ENCODE peak calls at places on chromosomes 16 and 17, in six cellular contexts. One of them, this sample, is unnamed.

GRCh38 chr16:424623-425081 is 797 bp upstream of the RAB11FIP3 start:
- DNase-seq in HCT116: no peak
- DNase-seq in GM12878: no peak
- DNase-seq in H1: peak
- DNase-seq in HepG2: no peak
- DNase-seq in K562: no peak
- DNase-seq in this sample: no peak

GRCh38 chr16:81625544-81626152 is 153.4 kb upstream of the PLCG2 start:
- DNase-seq in HCT116: no peak
- DNase-seq in GM12878: no peak
- DNase-seq in H1: no peak
- DNase-seq in HepG2: no peak
- DNase-seq in K562: peak
- DNase-seq in this sample: no peak

GRCh38 chr17:19343256-19343630 is 19.3 kb downstream of the B9D1 start:
- DNase-seq in HCT116: no peak
- DNase-seq in GM12878: no peak
- DNase-seq in H1: no peak
- DNase-seq in HepG2: no peak
- DNase-seq in K562: no peak
- DNase-seq in this sample: no peak

GRCh38 chr16:48409839-48410610 is 24.8 kb upstream of the SIAH1 start:
- DNase-seq in HCT116: no peak
- DNase-seq in GM12878: no peak
- DNase-seq in H1: no peak
- DNase-seq in HepG2: peak
- DNase-seq in K562: no peak
- DNase-seq in this sample: no peak

GRCh38 chr17:59783221-59784016 is 76.0 kb downstream of the VMP1 start:
- DNase-seq in HCT116: peak
- DNase-seq in GM12878: no peak
- DNase-seq in H1: no peak
- DNase-seq in HepG2: no peak
- DNase-seq in K562: peak
- DNase-seq in this sample: no peak

GRCh38 chr16:29675811-29676643 is 3.0 kb upstream of the QPRT start:
- DNase-seq in HCT116: peak
- DNase-seq in GM12878: no peak
- DNase-seq in H1: no peak
- DNase-seq in HepG2: peak
- DNase-seq in K562: peak
- DNase-seq in this sample: no peak

GRCh38 chr17:81509048-81509686 is 3.4 kb downstream of the ACTG1 start:
- DNase-seq in HCT116: no peak
- DNase-seq in GM12878: no peak
- DNase-seq in H1: no peak
- DNase-seq in HepG2: peak
- DNase-seq in K562: no peak
- DNase-seq in this sample: no peak

GRCh38 chr17:49908782-49909714 is 59.9 kb upstream of the DLX4 start:
- DNase-seq in HCT116: no peak
- DNase-seq in GM12878: no peak
- DNase-seq in H1: no peak
- DNase-seq in HepG2: no peak
- DNase-seq in K562: no peak
- DNase-seq in this sample: no peak

GRCh38 chr17:9465216-9465921 is 110.3 kb downstream of the STX8 start:
- DNase-seq in HCT116: no peak
- DNase-seq in GM12878: no peak
- DNase-seq in H1: no peak
- DNase-seq in HepG2: no peak
- DNase-seq in K562: no peak
- DNase-seq in this sample: no peak

GRCh38 chr17:19011581-19011980 is 7.0 kb upstream of the FAM83G start:
- DNase-seq in HCT116: no peak
- DNase-seq in GM12878: no peak
- DNase-seq in H1: no peak
- DNase-seq in HepG2: no peak
- DNase-seq in K562: no peak
- DNase-seq in this sample: no peak

GRCh38 chr17:39527220-39527813 is 66.0 kb downstream of the CDK12 start:
- DNase-seq in HCT116: peak
- DNase-seq in GM12878: no peak
- DNase-seq in H1: no peak
- DNase-seq in HepG2: peak
- DNase-seq in K562: peak
- DNase-seq in this sample: no peak

GRCh38 chr16:88088161-88088581 is 136.9 kb downstream of the BANP start:
- DNase-seq in HCT116: no peak
- DNase-seq in GM12878: no peak
- DNase-seq in H1: no peak
- DNase-seq in HepG2: no peak
- DNase-seq in K562: no peak
- DNase-seq in this sample: no peak

GRCh38 chr16:608019-608418 is 18.2 kb downstream of the RAB40C start:
- DNase-seq in HCT116: no peak
- DNase-seq in GM12878: no peak
- DNase-seq in H1: no peak
- DNase-seq in HepG2: no peak
- DNase-seq in K562: no peak
- DNase-seq in this sample: no peak

GRCh38 chr16:67663877-67664222 is 2.7 kb downstream of the ENKD1 start:
- DNase-seq in HCT116: no peak
- DNase-seq in GM12878: no peak
- DNase-seq in H1: no peak
- DNase-seq in HepG2: no peak
- DNase-seq in K562: no peak
- DNase-seq in this sample: no peak
- TF ChIP-seq CTCF in HCT116: no peak
- TF ChIP-seq CTCF in GM12878: no peak
- TF ChIP-seq CTCF in H1: no peak
- TF ChIP-seq CTCF in HepG2: no peak
- TF ChIP-seq CTCF in K562: no peak
- TF ChIP-seq CTCF in this sample: no peak

DNA sequence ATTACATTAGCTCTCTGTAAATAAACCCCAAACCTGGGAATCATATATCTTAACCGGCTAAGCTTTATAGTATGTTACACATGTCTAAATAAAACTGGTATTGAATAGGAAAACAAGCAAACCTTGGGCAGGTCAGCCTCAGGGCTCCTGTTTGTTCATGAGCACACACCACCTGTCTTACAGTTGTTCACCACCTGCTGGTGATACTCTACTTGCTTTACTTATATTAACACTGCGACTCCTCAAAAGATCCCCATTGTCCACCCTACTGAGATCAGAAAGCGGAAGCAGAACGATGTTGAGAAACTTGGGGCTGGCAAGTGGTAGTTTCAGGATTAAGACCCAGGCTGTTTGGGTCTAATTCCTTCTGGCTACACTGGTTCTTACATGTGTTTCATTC is 16.4 kb downstream of the CDH13 start:
- DNase-seq in HCT116: no peak
- DNase-seq in GM12878: no peak
- DNase-seq in H1: no peak
- DNase-seq in HepG2: no peak
- DNase-seq in K562: no peak
- DNase-seq in this sample: no peak
- TF ChIP-seq SP1 in HCT116: no peak
- TF ChIP-seq SP1 in GM12878: no peak
- TF ChIP-seq SP1 in H1: no peak
- TF ChIP-seq SP1 in HepG2: no peak
- TF ChIP-seq SP1 in K562: no peak
- TF ChIP-seq SP1 in this sample: no peak

GRCh38 chr17:56630202-56630601 is 36.7 kb downstream of the NOG start:
- DNase-seq in HCT116: no peak
- DNase-seq in GM12878: no peak
- DNase-seq in H1: no peak
- DNase-seq in HepG2: no peak
- DNase-seq in K562: no peak
- DNase-seq in this sample: no peak
- TF ChIP-seq CTCF in HCT116: no peak
- TF ChIP-seq CTCF in GM12878: no peak
- TF ChIP-seq CTCF in H1: no peak
- TF ChIP-seq CTCF in HepG2: no peak
- TF ChIP-seq CTCF in K562: no peak
- TF ChIP-seq CTCF in this sample: no peak

DNA sequence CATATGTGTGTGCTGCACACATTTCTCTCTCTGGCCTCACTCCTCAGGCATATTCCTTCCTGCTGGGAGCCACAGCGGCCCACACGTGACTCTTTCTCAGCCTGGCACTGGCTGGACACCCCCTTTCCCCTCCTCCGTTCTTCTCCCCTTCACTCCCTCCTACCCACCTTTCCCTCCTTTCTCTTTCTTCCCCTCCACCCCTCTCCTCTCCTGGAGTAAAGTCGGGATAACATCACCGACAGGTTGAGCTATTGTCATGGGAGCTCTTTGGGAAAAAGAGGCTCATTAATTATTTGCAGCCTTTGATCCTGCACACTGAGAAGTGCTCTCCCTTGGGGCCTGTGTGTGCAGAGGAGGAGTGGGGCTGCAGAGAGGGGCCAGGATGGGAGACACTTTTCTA is 126.4 kb upstream of the HSBP1 start:
- DNase-seq in HCT116: no peak
- DNase-seq in GM12878: no peak
- DNase-seq in H1: no peak
- DNase-seq in HepG2: no peak
- DNase-seq in K562: no peak
- DNase-seq in this sample: no peak
- TF ChIP-seq SP1 in HCT116: no peak
- TF ChIP-seq SP1 in GM12878: no peak
- TF ChIP-seq SP1 in H1: no peak
- TF ChIP-seq SP1 in HepG2: no peak
- TF ChIP-seq SP1 in K562: no peak
- TF ChIP-seq SP1 in this sample: no peak

GRCh38 chr16:51813609-51814008 is 662.5 kb upstream of the SALL1 start:
- DNase-seq in HCT116: no peak
- DNase-seq in GM12878: no peak
- DNase-seq in H1: peak
- DNase-seq in HepG2: no peak
- DNase-seq in K562: no peak
- DNase-seq in this sample: peak
- TF ChIP-seq CTCF in HCT116: no peak
- TF ChIP-seq CTCF in GM12878: no peak
- TF ChIP-seq CTCF in H1: peak
- TF ChIP-seq CTCF in HepG2: peak
- TF ChIP-seq CTCF in K562: no peak
- TF ChIP-seq CTCF in this sample: peak

GRCh38 chr17:43784628-43785101 is 4.4 kb downstream of the CFAP97D1 start:
- DNase-seq in HCT116: no peak
- DNase-seq in GM12878: no peak
- DNase-seq in H1: no peak
- DNase-seq in HepG2: peak
- DNase-seq in K562: no peak
- DNase-seq in this sample: no peak
- TF ChIP-seq SP1 in HCT116: no peak
- TF ChIP-seq SP1 in GM12878: no peak
- TF ChIP-seq SP1 in H1: no peak
- TF ChIP-seq SP1 in HepG2: no peak
- TF ChIP-seq SP1 in K562: no peak
- TF ChIP-seq SP1 in this sample: no peak

DNA sequence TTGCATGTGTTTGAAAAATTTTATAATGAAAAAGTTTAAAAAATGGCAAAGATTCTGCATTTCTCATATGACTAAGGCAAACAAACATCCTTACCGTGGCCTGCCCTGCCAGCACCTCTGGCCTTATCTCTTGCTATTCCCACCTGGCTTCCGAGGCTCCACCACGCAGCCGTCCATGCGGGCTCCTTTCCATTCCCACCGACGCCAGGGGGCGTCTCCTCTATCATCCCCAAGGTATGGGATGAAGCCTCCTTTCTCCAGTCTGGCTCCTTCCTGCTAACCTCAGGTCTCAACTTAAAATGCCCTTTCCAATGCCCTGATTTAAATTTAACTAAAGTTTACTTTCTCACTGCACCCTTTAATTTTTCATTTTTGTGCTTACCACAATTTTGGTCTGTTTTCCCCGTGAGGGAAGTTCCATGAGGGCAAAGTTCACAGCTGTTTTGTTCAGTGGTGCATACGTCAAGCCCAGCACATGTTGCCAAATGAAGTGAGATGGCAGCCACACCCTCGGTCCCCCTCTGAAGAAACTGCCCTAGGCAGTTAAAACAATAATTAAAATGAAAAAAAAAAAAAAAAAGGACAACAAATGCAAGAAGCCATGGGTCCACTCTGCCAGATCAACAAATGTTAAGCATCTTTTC is 13.3 kb upstream of the SDK2 start:
- DNase-seq in HCT116: peak
- DNase-seq in GM12878: no peak
- DNase-seq in H1: peak
- DNase-seq in HepG2: peak
- DNase-seq in K562: peak
- DNase-seq in this sample: peak
- TF ChIP-seq CTCF in HCT116: peak
- TF ChIP-seq CTCF in GM12878: peak
- TF ChIP-seq CTCF in H1: peak
- TF ChIP-seq CTCF in HepG2: peak
- TF ChIP-seq CTCF in K562: peak
- TF ChIP-seq CTCF in this sample: peak

This sample was measured in WTC11.